ENCODE peak calls at places on chromosomes 2 and 18, in nine cellular contexts. U is skeletal muscle cell; X is RCC 7860; F is iPS-NIHi11; A is activated gamma-delta T cell treated with anti-CD3 and anti-CD28 coated beads, Interleukin-2, amount 50 U/mL, for 16 hours; T is SW 1271; P is NCI-H1092 treated with DMSO at 0.1 percent for 48 hours; V is colonic mucosa; O is progenitor cell of endocrine pancreas. G is an unnamed sample.

GRCh38 chr2:43311276-43311675 is 84.9 kb upstream of the ZFP36L2 start:
- DNase-seq in U (peak), X (no peak), F (no peak), A (no peak), T (no peak), P (no peak), V (no peak), O (no peak), G (no peak)

GRCh38 chr2:125696573-125696972 is 959.4 kb upstream of the GYPC start:
- DNase-seq in U (no peak), X (no peak), F (no peak), A (no peak), T (no peak), P (peak), V (peak), O (no peak), G (peak)

GRCh38 chr2:80370375-80371009 is 65.9 kb upstream of the LRRTM1 start:
- DNase-seq in U (no peak), X (no peak), F (no peak), A (no peak), T (no peak), P (no peak), V (no peak), O (no peak), G (no peak)

GRCh38 chr18:12750076-12750707 is 47.4 kb downstream of the PSMG2 start:
- DNase-seq in U (no peak), X (peak), F (no peak), A (no peak), T (no peak), P (no peak), V (no peak), O (no peak), G (no peak)

GRCh38 chr18:33541316-33541715 is 36.7 kb upstream of the ASXL3 start:
- DNase-seq in U (no peak), X (no peak), F (no peak), A (no peak), T (no peak), P (no peak), V (no peak), O (no peak), G (no peak)

GRCh38 chr2:85924522-85924921 is 35.7 kb upstream of the ST3GAL5 start:
- DNase-seq in U (peak), X (no peak), F (no peak), A (no peak), T (no peak), P (no peak), V (peak), O (no peak), G (no peak)

GRCh38 chr18:50559750-50560680 is at the start of gene MAPK4:
- DNase-seq in U (no peak), X (no peak), F (peak), A (no peak), T (no peak), P (peak), V (peak), O (peak), G (no peak)

GRCh38 chr2:163601377-163601776 is 134.4 kb downstream of the FIGN start:
- DNase-seq in U (no peak), X (peak), F (peak), A (no peak), T (no peak), P (no peak), V (no peak), O (no peak), G (no peak)

GRCh38 chr2:46669996-46670793 is 190.8 kb downstream of the TMEM247 start:
- DNase-seq in U (peak), X (peak), F (no peak), A (no peak), T (no peak), P (no peak), V (no peak), O (no peak), G (no peak)

GRCh38 chr18:45049548-45050307 is 369.0 kb downstream of the SETBP1 start:
- DNase-seq in U (no peak), X (no peak), F (no peak), A (no peak), T (no peak), P (no peak), V (no peak), O (no peak), G (no peak)